ENCODE peak calls at places on chromosomes 1 and 21, in four cellular contexts. W is breast epithelium, J is right lobe of liver, B is A549. P is an unnamed sample.

GRCh38 chr1:104072915-104073371 is 323.2 kb downstream of the AMY1C start:
- DNase-seq in W (no peak), J (no peak), B (no peak), P (peak; percentile 53)

GRCh38 chr1:105872761-105873286 is 1183.7 kb upstream of the PRMT6 start:
- DNase-seq in W (no peak), J (no peak), B (no peak), P (no peak)

GRCh38 chr1:100624886-100625430 is 87.0 kb downstream of the GPR88 start:
- DNase-seq in W (no peak), J (no peak), B (no peak), P (no peak)

GRCh38 chr1:115179397-115179835 is 90.1 kb upstream of the TSPAN2 start:
- DNase-seq in W (no peak), J (no peak), B (peak; percentile 67), P (no peak)

GRCh38 chr1:15124362-15125100 is 29.0 kb upstream of the TMEM51 start:
- DNase-seq in W (no peak), J (no peak), B (no peak), P (no peak)

GRCh38 chr1:97943354-97943753 is 22.5 kb upstream of the DPYD start:
- DNase-seq in W (no peak), J (no peak), B (no peak), P (no peak)

GRCh38 chr1:1826356-1827088 is 48.3 kb upstream of the NADK start:
- DNase-seq in W (no peak), J (no peak), B (no peak), P (peak; percentile 11)

GRCh38 chr1:15423355-15424077 is 13.8 kb downstream of the EFHD2 start:
- DNase-seq in W (no peak), J (no peak), B (no peak), P (no peak)

GRCh38 chr1:32273389-32274208 is 18.3 kb upstream of the HDAC1 start:
- DNase-seq in W (no peak), J (no peak), B (no peak), P (peak; percentile 89)

GRCh38 chr1:43707191-43708005 is at the start of gene ST3GAL3:
- DNase-seq in W (peak; percentile 87), J (peak; percentile 96), B (peak; percentile 73), P (peak; percentile 96)

GRCh38 chr1:15244813-15245212 is 2.2 kb upstream of the FHAD1 start:
- DNase-seq in W (no peak), J (no peak), B (no peak), P (no peak)

GRCh38 chr1:211703812-211704566 is 28.6 kb upstream of the NEK2 start:
- DNase-seq in W (no peak), J (no peak), B (no peak), P (no peak)

GRCh38 chr1:169485427-169486280 is at the start of gene SLC19A2:
- DNase-seq in W (peak; percentile 99), J (peak; percentile 100), B (peak; percentile 99), P (peak; percentile 99)

GRCh38 chr1:37177230-37177864 is 143.0 kb upstream of the GRIK3 start:
- DNase-seq in W (no peak), J (no peak), B (peak; percentile 14), P (no peak)

GRCh38 chr1:26180010-26180506 is 2.8 kb downstream of the CNKSR1 start:
- DNase-seq in W (no peak), J (no peak), B (no peak), P (no peak)

GRCh38 chr1:9249534-9250335 is 15.2 kb downstream of the H6PD start:
- DNase-seq in W (peak; percentile 55), J (peak; percentile 90), B (peak; percentile 37), P (peak; percentile 82)

GRCh38 chr1:21229246-21230000 is 52.7 kb upstream of the EIF4G3 start:
- DNase-seq in W (no peak), J (no peak), B (no peak), P (no peak)

GRCh38 chr1:201463071-201463552 is 5.9 kb downstream of the PHLDA3 start:
- DNase-seq in W (no peak), J (no peak), B (no peak), P (no peak)

GRCh38 chr1:64163972-64164371 is 39.5 kb upstream of the UBE2U start:
- DNase-seq in W (no peak), J (no peak), B (peak; percentile 2), P (no peak)

GRCh38 chr1:61812916-61813315 is 70.6 kb downstream of the PATJ start:
- DNase-seq in W (no peak), J (no peak), B (no peak), P (no peak)

GRCh38 chr1:53546409-53547155 is 87.4 kb downstream of the DMRTB1 start:
- DNase-seq in W (no peak), J (peak; percentile 23), B (no peak), P (peak; percentile 44)

GRCh38 chr21:26097475-26097874 is 73.1 kb downstream of the APP start:
- DNase-seq in W (no peak), J (no peak), B (no peak), P (no peak)

GRCh38 chr1:7589080-7589735 is 181.9 kb upstream of the VAMP3 start:
- DNase-seq in W (no peak), J (peak; percentile 39), B (no peak), P (peak; percentile 29)

GRCh38 chr1:5779608-5780323 is 212.5 kb downstream of the NPHP4 start:
- DNase-seq in W (no peak), J (no peak), B (no peak), P (no peak)

GRCh38 chr1:233112184-233113008 is 162.0 kb downstream of the NTPCR start:
- DNase-seq in W (no peak), J (no peak), B (no peak), P (no peak)

DNA sequence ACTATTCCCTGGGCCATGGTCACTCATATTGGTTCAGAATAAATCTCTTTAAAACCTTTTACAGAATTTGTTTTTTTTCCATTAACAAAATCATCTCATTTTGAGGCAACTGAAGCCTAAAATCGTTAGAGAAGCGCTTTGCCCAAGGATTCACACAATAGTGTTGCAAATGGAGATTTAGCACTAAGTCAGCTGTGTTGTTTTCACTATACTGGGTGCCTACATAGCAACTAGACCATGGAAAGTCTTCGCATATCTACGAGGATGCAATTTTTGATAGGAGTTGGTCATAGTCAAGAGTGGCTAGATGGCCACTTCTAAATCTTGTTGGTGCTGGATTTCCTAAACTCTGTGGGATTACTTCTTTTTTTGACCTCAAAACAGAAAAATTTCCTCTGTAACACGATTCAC is 530 bp upstream of the TIPRL start:
- DNase-seq in W (no peak), J (no peak), B (no peak), P (no peak)
- H3K4me3 ChIP-seq in W (peak overlapping the region; percentile 84), J (peak overlapping the region; percentile 88), B (peak overlapping the region; percentile 72), P (peak overlapping the region; percentile 77)

GRCh38 chr1:221556435-221556834 is 185.5 kb downstream of the DUSP10 start:
- DNase-seq in W (no peak), J (no peak), B (no peak), P (no peak)

GRCh38 chr1:221555689-221556433 is 186.0 kb downstream of the DUSP10 start:
- DNase-seq in W (no peak), J (no peak), B (no peak), P (no peak)

GRCh38 chr1:221562542-221563475 is 179.1 kb downstream of the DUSP10 start:
- DNase-seq in W (no peak), J (peak; percentile 72), B (no peak), P (no peak)

GRCh38 chr1:221557024-221557423 is 184.9 kb downstream of the DUSP10 start:
- DNase-seq in W (no peak), J (no peak), B (no peak), P (no peak)
- TF ChIP-seq POLR2A in W (no peak), J (no peak), B (no peak), P (no peak)

DNA sequence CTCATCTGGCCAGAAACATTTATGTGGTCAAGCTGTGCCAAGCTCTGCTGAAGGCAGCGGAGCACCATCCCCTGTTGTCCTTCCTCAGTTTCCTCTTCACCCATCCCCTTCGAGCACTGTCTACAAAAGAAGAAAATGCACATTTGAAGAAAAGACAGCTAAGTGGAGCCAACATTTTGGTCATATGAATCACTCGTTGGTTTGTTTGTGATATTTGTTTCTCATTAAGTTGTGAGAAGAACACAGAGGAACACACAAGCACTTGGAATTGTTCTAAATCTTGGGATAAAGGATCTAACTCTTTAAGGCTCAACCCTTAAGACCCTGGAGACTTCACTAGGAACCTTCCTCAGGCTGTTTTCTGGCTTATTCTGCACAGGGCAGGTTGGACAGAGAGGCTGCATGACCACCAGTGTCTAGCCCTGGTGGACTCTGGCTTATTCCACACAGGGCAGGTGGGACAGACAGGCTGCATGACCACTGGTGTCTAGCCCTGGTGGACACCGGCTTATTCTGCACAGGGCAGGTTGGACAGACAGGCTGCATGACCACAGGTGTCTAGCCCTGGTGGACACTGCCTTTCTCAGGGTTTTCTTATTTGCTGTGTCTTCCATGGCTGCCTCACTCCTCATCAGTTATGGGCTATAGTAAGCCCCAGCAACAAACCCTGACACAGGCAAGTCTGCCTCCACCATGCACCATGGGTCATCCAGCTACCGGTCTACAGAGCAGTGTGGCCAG is 35.3 kb upstream of the COL6A2 start:
- DNase-seq in W (no peak), J (no peak), B (no peak), P (no peak)
- H3K9me3 ChIP-seq in W (no peaks in the 10 kb centered on the region), J (no peaks in the 10 kb centered on the region), B (peaks cover 16% of the 10 kb centered on the region), P (no peaks in the 10 kb centered on the region)

GRCh38 chr1:23178931-23179330 is 10.3 kb upstream of the LUZP1 start:
- DNase-seq in W (no peak), J (no peak), B (no peak), P (no peak)

GRCh38 chr1:23177031-23177430 is 8.4 kb upstream of the LUZP1 start:
- DNase-seq in W (no peak), J (no peak), B (no peak), P (no peak)

GRCh38 chr1:23177438-23178380 is 9.1 kb upstream of the LUZP1 start:
- DNase-seq in W (peak; percentile 53), J (peak; percentile 76), B (no peak), P (peak; percentile 94)

GRCh38 chr1:23174383-23175110 is 5.9 kb upstream of the LUZP1 start:
- DNase-seq in W (no peak), J (no peak), B (no peak), P (no peak)

GRCh38 chr1:23178414-23178813 is 9.8 kb upstream of the LUZP1 start:
- DNase-seq in W (no peak), J (no peak), B (no peak), P (no peak)
- H3K4me3 ChIP-seq in W (no peak overlapping the region), J (no peak overlapping the region), B (no peak overlapping the region), P (no peak overlapping the region)

P was measured in spleen.